ENCODE peak calls at places on chromosomes 5 and 9, in nine cellular contexts. K is uterus, W is K562, E is HepG2, P is IMR-90, G is tibial nerve, R is adrenal gland, Z is esophagus squamous epithelium, H is stomach. D is an unnamed sample. For H3K4me1, the result is how much of the 10 kb centered on the place peaks cover.

GRCh38 chr9:128565578-128565977 is 13.2 kb downstream of the SPTAN1 start:
- DNase-seq in W (no peak), H (no peak), P (no peak), Z (no peak), E (no peak), G (no peak), R (no peak), K (no peak), D (no peak)

GRCh38 chr9:37753489-37754190 is at the start of gene TRMT10B:
- DNase-seq in G (peak), H (peak), K (peak), P (peak), R (peak), W (peak), E (peak), Z (no peak), D (peak)

GRCh38 chr5:170554566-170555267 is 50.9 kb downstream of the KCNIP1 start:
- DNase-seq in R (no peak), W (no peak), K (peak), H (no peak), G (no peak), Z (no peak), P (peak), E (no peak), D (no peak)

GRCh38 chr9:12604154-12604825 is 88.9 kb upstream of the TYRP1 start:
- DNase-seq in E (no peak), R (peak), W (no peak), Z (no peak), K (no peak), G (no peak), P (no peak), H (no peak), D (no peak)

GRCh38 chr5:71778678-71779276 is 59.7 kb downstream of the CARTPT start:
- DNase-seq in G (no peak), P (peak), W (no peak), Z (no peak), K (no peak), R (no peak), H (no peak), E (peak), D (no peak)

GRCh38 chr5:173201636-173202265 is 33.3 kb downstream of the NKX2-5 start:
- DNase-seq in W (no peak), E (peak), P (peak), K (no peak), Z (no peak), H (no peak), G (no peak), R (peak), D (no peak)

GRCh38 chr9:132372177-132373095 is 17.6 kb upstream of the SETX start:
- DNase-seq in E (no peak), G (peak), W (no peak), Z (no peak), P (peak), K (peak), R (peak), H (peak), D (peak)

GRCh38 chr5:35029333-35029732 is 18.4 kb downstream of the AGXT2 start:
- DNase-seq in E (no peak), W (no peak), G (no peak), H (no peak), Z (no peak), R (no peak), K (no peak), P (peak), D (no peak)

GRCh38 chr5:166324372-166324771 is 1967.1 kb upstream of the WWC1 start:
- DNase-seq in Z (no peak), K (no peak), R (no peak), E (no peak), H (no peak), P (no peak), G (no peak), W (no peak), D (no peak)

GRCh38 chr5:140596364-140596763 is 31.7 kb downstream of the SLC35A4 start:
- DNase-seq in H (no peak), P (no peak), Z (no peak), W (no peak), E (no peak), G (no peak), R (peak), K (no peak), D (peak)
- TF ChIP-seq POLR2A in H (no peak), P (no peak), Z (no peak), W (no peak), E (no peak), G (no peak), R (peak), K (no peak), D (peak)

DNA sequence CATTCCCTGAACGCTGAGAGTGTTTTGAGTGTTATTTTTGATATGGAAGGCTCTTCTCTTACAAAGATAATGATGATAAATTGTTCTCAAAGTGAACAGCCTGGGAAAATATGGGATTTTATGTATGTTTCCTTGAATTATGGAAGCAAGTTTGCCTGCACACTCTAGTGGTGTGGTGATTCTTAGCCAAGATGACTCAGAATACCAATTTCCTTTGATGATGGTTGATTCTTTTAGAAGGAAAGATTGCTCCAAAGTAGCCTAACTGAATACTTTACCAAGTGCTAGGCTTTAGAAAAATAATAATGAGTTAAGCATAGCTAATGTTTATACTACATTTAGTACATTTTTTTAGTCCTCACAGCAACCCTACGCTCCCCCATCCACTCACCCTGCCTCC is 243.4 kb downstream of the EBF1 start:
- DNase-seq in Z (no peak), G (no peak), R (no peak), P (no peak), H (no peak), W (no peak), K (no peak), E (no peak), D (no peak)
- H3K4me1 ChIP-seq in Z (under half), G (under half), R (under half), P (under half), H (under half), W (under half), K (under half), E (under half), D (under half)

GRCh38 chr5:133274597-133274935 is 222.8 kb downstream of the HSPA4 start:
- DNase-seq in G (no peak), H (no peak), R (no peak), P (no peak), K (no peak), W (no peak), Z (no peak), E (peak), D (peak)

GRCh38 chr5:133278318-133278717 is 226.5 kb downstream of the HSPA4 start:
- DNase-seq in G (no peak), P (no peak), W (no peak), K (no peak), H (no peak), Z (no peak), R (no peak), E (no peak), D (no peak)

GRCh38 chr5:133276171-133276570 is 224.4 kb downstream of the HSPA4 start:
- DNase-seq in P (no peak), H (no peak), E (no peak), R (no peak), G (no peak), Z (no peak), W (no peak), K (no peak), D (no peak)

GRCh38 chr5:133275631-133276030 is 223.8 kb downstream of the HSPA4 start:
- DNase-seq in W (no peak), P (no peak), K (no peak), H (no peak), E (no peak), G (no peak), Z (no peak), R (no peak), D (no peak)

DNA sequence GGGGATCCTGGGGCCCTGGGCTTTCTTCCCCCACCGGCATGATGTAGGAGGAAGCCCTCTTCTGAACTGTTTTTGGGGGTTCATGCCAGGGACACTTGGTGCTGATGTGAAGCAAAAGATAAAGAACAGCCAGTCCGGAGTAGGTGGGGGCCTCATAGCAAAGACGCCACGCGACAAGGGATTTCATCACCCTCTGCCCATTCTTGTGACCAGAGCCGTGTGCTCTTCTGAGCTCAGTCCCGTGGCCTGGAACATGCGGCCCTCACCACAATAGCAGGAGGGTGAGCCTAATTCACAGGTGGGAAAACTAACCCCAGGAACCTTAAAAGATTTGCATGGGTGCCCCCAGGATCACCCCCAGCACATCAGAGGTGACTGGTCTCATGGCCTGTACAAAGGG is 225.9 kb downstream of the HSPA4 start:
- DNase-seq in K (no peak), W (no peak), R (no peak), Z (no peak), G (no peak), H (no peak), E (no peak), P (no peak), D (no peak)
- TF ChIP-seq POLR2A in K (no peak), W (no peak), R (no peak), Z (no peak), G (no peak), H (no peak), E (no peak), P (no peak), D (no peak)

GRCh38 chr9:137200311-137201204 is at the start of gene TPRN:
- DNase-seq in E (peak), P (peak), H (peak), K (peak), W (peak), G (peak), R (peak), Z (peak), D (peak)

GRCh38 chr9:137199411-137200121 is 975 bp downstream of the TPRN start:
- DNase-seq in H (no peak), Z (no peak), E (no peak), G (no peak), W (no peak), R (no peak), P (peak), K (no peak), D (peak)

GRCh38 chr9:137202966-137203365 is 2.4 kb upstream of the TPRN start:
- DNase-seq in W (no peak), P (no peak), R (no peak), G (no peak), Z (no peak), K (no peak), E (no peak), H (no peak), D (no peak)

GRCh38 chr9:137198748-137199276 is 1.7 kb downstream of the TPRN start:
- DNase-seq in Z (no peak), P (no peak), E (no peak), G (no peak), H (peak), R (no peak), W (no peak), K (no peak), D (no peak)

GRCh38 chr9:137201205-137201868 is 796 bp upstream of the TPRN start:
- DNase-seq in G (no peak), K (no peak), W (no peak), P (no peak), Z (no peak), R (no peak), H (no peak), E (no peak), D (no peak)
- H3K4me1 ChIP-seq in G (under half), K (under half), W (half or more), P (under half), Z (half or more), R (half or more), H (half or more), E (half or more), D (half or more)

D was measured in thyroid gland.